ENCODE peak calls at places on chromosome 10, in six cellular contexts. W, M, U, N, Z and L are unnamed samples.

GRCh38 chr10:34933676-34934075 is 118.6 kb upstream of the PARD3 start:
- DNase-seq in W (peak), M (no peak), U (peak), N (no peak), Z (no peak), L (peak)

GRCh38 chr10:94183666-94184264 is 179.0 kb downstream of the NOC3L start:
- DNase-seq in W (no peak), M (peak), U (no peak), N (peak), Z (no peak), L (no peak)

GRCh38 chr10:90047243-90047729 is 345.9 kb downstream of the KIF20B start:
- DNase-seq in W (no peak), M (no peak), U (no peak), N (no peak), Z (no peak), L (no peak)

GRCh38 chr10:84078771-84079170 is 60.5 kb upstream of the GHITM start:
- DNase-seq in W (no peak), M (no peak), U (no peak), N (no peak), Z (no peak), L (no peak)

GRCh38 chr10:102231357-102232318 is 5.5 kb downstream of the ELOVL3 start:
- DNase-seq in W (peak), M (peak), U (peak), N (no peak), Z (no peak), L (peak)

GRCh38 chr10:119442758-119443060 is 99.8 kb downstream of the RGS10 start:
- DNase-seq in W (no peak), M (no peak), U (no peak), N (no peak), Z (no peak), L (no peak)

GRCh38 chr10:77949167-77949566 is 22.6 kb upstream of the DLG5 start:
- DNase-seq in W (peak), M (peak), U (peak), N (peak), Z (no peak), L (peak)

GRCh38 chr10:34575882-34576281 is 239.2 kb downstream of the PARD3 start:
- DNase-seq in W (no peak), M (peak), U (no peak), N (peak), Z (no peak), L (no peak)

GRCh38 chr10:74306227-74306982 is 155.4 kb downstream of the ADK start:
- DNase-seq in W (no peak), M (no peak), U (no peak), N (no peak), Z (no peak), L (no peak)

GRCh38 chr10:124657806-124658205 is 86.4 kb downstream of the FAM53B start:
- DNase-seq in W (no peak), M (peak), U (no peak), N (peak), Z (no peak), L (peak)

GRCh38 chr10:123798856-123799255 is 92.8 kb downstream of the CPXM2 start:
- DNase-seq in W (no peak), M (no peak), U (no peak), N (no peak), Z (no peak), L (no peak)

GRCh38 chr10:5921746-5922145 is 31.7 kb downstream of the FBH1 start:
- DNase-seq in W (no peak), M (no peak), U (no peak), N (no peak), Z (no peak), L (no peak)

GRCh38 chr10:77812741-77813140 is 113.8 kb downstream of the DLG5 start:
- DNase-seq in W (no peak), M (no peak), U (no peak), N (no peak), Z (no peak), L (no peak)

GRCh38 chr10:20877554-20877953 is 19.6 kb downstream of the NEBL start:
- DNase-seq in W (no peak), M (no peak), U (no peak), N (no peak), Z (no peak), L (no peak)

GRCh38 chr10:14543904-14544210 is 213.1 kb upstream of the FRMD4A start:
- DNase-seq in W (no peak), M (no peak), U (no peak), N (no peak), Z (no peak), L (no peak)

GRCh38 chr10:29804025-29804852 is 169.5 kb upstream of the SVIL start:
- DNase-seq in W (no peak), M (peak), U (no peak), N (peak), Z (no peak), L (peak)

GRCh38 chr10:101217450-101218281 is 11.6 kb downstream of the LBX1 start:
- DNase-seq in W (peak), M (peak), U (peak), N (peak), Z (peak), L (peak)

GRCh38 chr10:33333260-33334169 is 952 bp downstream of the NRP1 start:
- DNase-seq in W (no peak), M (peak), U (no peak), N (no peak), Z (peak), L (peak)

GRCh38 chr10:20443094-20443493 is 454.0 kb downstream of the NEBL start:
- DNase-seq in W (no peak), M (no peak), U (no peak), N (no peak), Z (no peak), L (no peak)

GRCh38 chr10:8596929-8597472 is 542.5 kb downstream of the GATA3 start:
- DNase-seq in W (peak), M (no peak), U (no peak), N (no peak), Z (no peak), L (no peak)

GRCh38 chr10:110649652-110650264 is 5.6 kb downstream of the RBM20 start:
- DNase-seq in W (no peak), M (no peak), U (no peak), N (no peak), Z (no peak), L (no peak)

GRCh38 chr10:27328946-27329345 is 88.3 kb upstream of the ACBD5 start:
- DNase-seq in W (no peak), M (no peak), U (no peak), N (no peak), Z (no peak), L (no peak)

GRCh38 chr10:117662126-117662525 is 119.6 kb downstream of the EMX2 start:
- DNase-seq in W (no peak), M (peak), U (no peak), N (no peak), Z (no peak), L (peak)

GRCh38 chr10:88281592-88282268 is 301.4 kb downstream of the RNLS start:
- DNase-seq in W (no peak), M (peak), U (no peak), N (peak), Z (no peak), L (no peak)

GRCh38 chr10:57420881-57421280 is 846.8 kb downstream of the IPMK start:
- DNase-seq in W (peak), M (no peak), U (no peak), N (no peak), Z (no peak), L (peak)

GRCh38 chr10:22992075-22992474 is 64.2 kb downstream of the ARMC3 start:
- DNase-seq in W (no peak), M (no peak), U (no peak), N (no peak), Z (no peak), L (no peak)

GRCh38 chr10:35940067-35940989 is 298.2 kb upstream of the FZD8 start:
- DNase-seq in W (peak), M (peak), U (no peak), N (peak), Z (no peak), L (no peak)

GRCh38 chr10:66457629-66458028 is 468.2 kb upstream of the LRRTM3 start:
- DNase-seq in W (no peak), M (no peak), U (no peak), N (no peak), Z (no peak), L (no peak)

GRCh38 chr10:43202657-43203490 is 64.0 kb downstream of the RASGEF1A start:
- DNase-seq in W (peak), M (no peak), U (peak), N (no peak), Z (no peak), L (no peak)

GRCh38 chr10:33901166-33901565 is 566.7 kb upstream of the NRP1 start:
- DNase-seq in W (no peak), M (no peak), U (no peak), N (peak), Z (no peak), L (peak)

GRCh38 chr10:50322075-50322474 is 70.8 kb upstream of the ASAH2 start:
- DNase-seq in W (peak), M (peak), U (no peak), N (peak), Z (no peak), L (peak)

GRCh38 chr10:94785211-94785610 is 22.7 kb downstream of the CYP2C19 start:
- DNase-seq in W (no peak), M (no peak), U (no peak), N (no peak), Z (no peak), L (no peak)

DNA sequence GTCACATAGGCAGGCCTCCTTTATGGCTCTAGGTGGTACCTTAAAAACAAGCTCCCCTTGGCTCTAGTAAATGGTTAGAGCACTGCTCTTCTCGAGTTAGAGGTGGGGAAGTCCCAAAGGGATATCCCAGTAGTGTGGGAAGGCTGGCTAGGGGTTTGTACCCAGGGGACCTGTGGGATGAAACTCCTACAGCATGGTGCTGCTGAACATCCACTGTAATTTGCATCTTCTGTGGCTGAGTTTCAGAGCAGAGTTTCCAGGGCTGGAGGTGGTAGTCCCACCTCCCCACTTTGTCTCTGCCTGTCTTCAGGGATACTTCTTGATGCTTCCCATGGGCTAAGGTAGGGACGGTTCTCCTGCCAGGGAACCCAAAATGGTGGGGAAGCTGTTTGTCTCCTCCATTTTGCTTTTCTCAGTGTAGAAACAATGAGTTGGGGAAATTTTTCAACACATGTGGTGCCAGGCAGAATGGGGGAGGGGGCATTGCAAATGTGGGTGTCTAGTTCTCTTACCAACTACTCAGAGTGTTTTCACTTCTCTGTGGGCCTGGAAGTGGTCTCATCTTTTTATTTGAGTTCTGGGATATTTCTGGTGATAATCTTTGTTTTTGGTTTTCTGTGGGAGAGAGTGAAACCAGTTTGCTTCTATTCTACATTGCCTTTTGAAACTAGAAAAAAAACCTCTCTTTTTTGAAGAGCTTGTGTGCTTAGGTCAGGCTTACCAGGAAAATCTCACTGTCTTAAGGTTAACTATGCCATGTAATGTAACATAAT is 36.3 kb downstream of the SCART1 start:
- DNase-seq in W (no peak), M (no peak), U (no peak), N (no peak), Z (no peak), L (no peak)
- H2BK120ac ChIP-seq in W (no peak), M (no peak), U (no peak), N (no peak), Z (no peak), L (no peak)

GRCh38 chr10:132410779-132411532 is 14.0 kb downstream of the PWWP2B start:
- DNase-seq in W (no peak), M (no peak), U (no peak), N (no peak), Z (no peak), L (no peak)
- H2BK120ac ChIP-seq in W (no peak), M (peak), U (no peak), N (no peak), Z (no peak), L (peak)

GRCh38 chr10:63713191-63714144 is 192.3 kb downstream of the REEP3 start:
- DNase-seq in W (peak), M (peak), U (peak), N (peak), Z (peak), L (no peak)

GRCh38 chr10:63710703-63711102 is 189.5 kb downstream of the REEP3 start:
- DNase-seq in W (no peak), M (no peak), U (no peak), N (no peak), Z (no peak), L (no peak)

GRCh38 chr10:63711866-63712716 is 190.9 kb downstream of the REEP3 start:
- DNase-seq in W (peak), M (peak), U (no peak), N (peak), Z (no peak), L (peak)

GRCh38 chr10:63711361-63711760 is 190.2 kb downstream of the REEP3 start:
- DNase-seq in W (peak), M (peak), U (no peak), N (no peak), Z (no peak), L (no peak)

DNA sequence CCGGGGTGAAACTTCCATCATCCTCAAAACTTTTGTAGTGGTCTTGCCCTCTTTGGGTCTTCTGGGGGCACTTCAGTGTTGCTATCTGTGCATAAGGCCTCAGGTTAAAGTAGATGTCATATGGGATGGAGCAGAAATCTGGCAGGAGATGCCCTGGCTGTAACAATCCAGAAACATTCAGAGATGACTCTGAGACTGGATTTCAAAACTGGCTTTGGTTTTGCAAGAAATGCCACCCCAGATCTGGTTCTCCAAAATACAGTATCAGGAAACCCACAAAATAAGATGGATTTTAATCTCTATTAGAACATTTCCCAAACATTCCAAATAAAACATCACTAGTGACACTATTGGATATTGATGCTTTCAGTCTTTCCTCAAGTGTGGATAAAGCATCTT is 191.5 kb downstream of the REEP3 start:
- DNase-seq in W (no peak), M (peak), U (no peak), N (no peak), Z (no peak), L (no peak)
- H2BK120ac ChIP-seq in W (peak), M (peak), U (no peak), N (peak), Z (no peak), L (no peak)

DNA sequence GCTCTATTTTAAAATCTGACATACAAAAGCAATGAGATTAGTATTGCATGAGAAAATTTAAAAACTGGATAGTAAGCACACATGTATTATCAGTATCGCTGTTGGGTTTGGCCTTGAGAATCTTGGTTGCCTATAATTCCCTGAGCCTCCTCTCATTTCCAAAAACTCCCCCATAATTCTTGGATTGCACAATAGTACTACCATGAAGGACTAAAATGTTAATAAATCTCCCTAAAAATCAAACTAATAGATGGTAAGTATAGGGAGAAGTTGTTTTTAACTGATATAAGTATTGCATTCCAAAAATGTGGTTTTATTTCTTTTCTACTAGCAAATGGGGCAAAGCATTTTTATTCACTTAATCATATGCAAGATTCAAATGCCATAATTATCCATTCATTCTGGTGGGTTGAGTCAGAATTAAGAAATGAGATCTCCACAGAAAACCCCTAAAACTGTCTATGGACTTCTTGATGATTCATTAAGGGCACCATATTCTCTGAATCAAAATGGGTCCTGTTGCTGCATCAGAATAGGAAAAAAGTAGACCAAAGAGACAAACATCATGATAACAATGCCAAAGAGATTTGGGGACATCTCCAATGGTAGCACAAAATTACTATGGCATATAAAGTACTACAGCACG is 10.3 kb upstream of the VIM start:
- DNase-seq in W (no peak), M (peak), U (no peak), N (peak), Z (no peak), L (no peak)
- H2BK120ac ChIP-seq in W (no peak), M (no peak), U (no peak), N (peak), Z (no peak), L (no peak)

DNA sequence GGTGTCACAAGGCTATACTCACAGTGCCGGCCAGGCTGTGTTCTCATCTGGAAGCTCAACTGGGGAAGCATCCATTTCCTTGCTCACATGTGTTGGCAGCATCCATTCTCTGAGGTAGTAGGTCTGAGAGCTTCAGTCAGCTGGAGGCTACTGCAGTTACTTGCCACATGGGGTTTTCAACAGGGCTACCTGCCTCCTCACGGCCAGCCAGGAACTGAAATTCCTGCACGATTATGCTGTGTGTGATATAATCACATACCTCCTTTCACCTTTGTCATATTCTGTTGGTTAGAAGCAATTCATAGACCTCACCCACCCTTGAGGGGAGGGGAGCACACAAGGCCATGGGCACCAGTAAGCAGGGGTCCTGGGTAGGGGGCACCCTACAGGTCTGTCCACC is 37.4 kb downstream of the PYROXD2 start:
- DNase-seq in W (no peak), M (no peak), U (no peak), N (no peak), Z (no peak), L (peak)
- H2BK120ac ChIP-seq in W (no peak), M (no peak), U (no peak), N (peak), Z (no peak), L (no peak)

GRCh38 chr10:131067690-131068089 is 243.8 kb downstream of the TCERG1L start:
- DNase-seq in W (no peak), M (no peak), U (no peak), N (no peak), Z (no peak), L (no peak)
- H2BK120ac ChIP-seq in W (no peak), M (no peak), U (no peak), N (no peak), Z (no peak), L (no peak)

GRCh38 chr10:78964952-78965633 is 103.7 kb upstream of the ZMIZ1 start:
- DNase-seq in W (peak), M (peak), U (peak), N (peak), Z (peak), L (peak)
- H2BK120ac ChIP-seq in W (peak), M (peak), U (no peak), N (peak), Z (peak), L (peak)

GRCh38 chr10:97713828-97714400 is 384 bp downstream of the MARVELD1 start:
- DNase-seq in W (peak), M (peak), U (peak), N (peak), Z (peak), L (peak)
- H2BK120ac ChIP-seq in W (no peak), M (peak), U (no peak), N (peak), Z (no peak), L (peak)